ENCODE peak calls at places on chromosome 17, in eight cellular contexts. One of them, this sample, is unnamed.

GRCh38 chr17:2233441-2233947 is 70.1 kb downstream of the SMG6 start:
- DNase-seq in SJCRH30: no peak
- DNase-seq in midbrain: no peak
- DNase-seq in amniotic stem cell: no peak
- DNase-seq in activated naive CD4-positive, alpha-beta T cell treated with Interleukin-2 at 50 U/mL for 16 hours: no peak
- DNase-seq in T-cell: no peak
- DNase-seq in dermis microvascular lymphatic vessel endothelial cell: peak
- DNase-seq in heart right ventricle: peak
- DNase-seq in this sample: no peak

GRCh38 chr17:27917000-27917399 is 23.8 kb upstream of the LYRM9 start:
- DNase-seq in SJCRH30: no peak
- DNase-seq in midbrain: no peak
- DNase-seq in amniotic stem cell: no peak
- DNase-seq in activated naive CD4-positive, alpha-beta T cell treated with Interleukin-2 at 50 U/mL for 16 hours: no peak
- DNase-seq in T-cell: no peak
- DNase-seq in dermis microvascular lymphatic vessel endothelial cell: no peak
- DNase-seq in heart right ventricle: no peak
- DNase-seq in this sample: no peak

GRCh38 chr17:34151081-34151480 is 104.0 kb upstream of the CCL2 start:
- DNase-seq in SJCRH30: no peak
- DNase-seq in midbrain: no peak
- DNase-seq in amniotic stem cell: no peak
- DNase-seq in activated naive CD4-positive, alpha-beta T cell treated with Interleukin-2 at 50 U/mL for 16 hours: no peak
- DNase-seq in T-cell: no peak
- DNase-seq in dermis microvascular lymphatic vessel endothelial cell: no peak
- DNase-seq in heart right ventricle: no peak
- DNase-seq in this sample: no peak

GRCh38 chr17:71494456-71494855 is 626.4 kb upstream of the SOX9 start:
- DNase-seq in SJCRH30: no peak
- DNase-seq in midbrain: no peak
- DNase-seq in amniotic stem cell: no peak
- DNase-seq in activated naive CD4-positive, alpha-beta T cell treated with Interleukin-2 at 50 U/mL for 16 hours: no peak
- DNase-seq in T-cell: no peak
- DNase-seq in dermis microvascular lymphatic vessel endothelial cell: no peak
- DNase-seq in heart right ventricle: no peak
- DNase-seq in this sample: no peak

GRCh38 chr17:43360739-43361498 is 37.9 kb upstream of the ARL4D start:
- DNase-seq in SJCRH30: peak
- DNase-seq in midbrain: peak
- DNase-seq in amniotic stem cell: peak
- DNase-seq in activated naive CD4-positive, alpha-beta T cell treated with Interleukin-2 at 50 U/mL for 16 hours: peak
- DNase-seq in T-cell: peak
- DNase-seq in dermis microvascular lymphatic vessel endothelial cell: peak
- DNase-seq in heart right ventricle: peak
- DNase-seq in this sample: peak

GRCh38 chr17:16448490-16448889 is 33.1 kb downstream of the TRPV2 start:
- DNase-seq in SJCRH30: no peak
- DNase-seq in midbrain: no peak
- DNase-seq in amniotic stem cell: no peak
- DNase-seq in activated naive CD4-positive, alpha-beta T cell treated with Interleukin-2 at 50 U/mL for 16 hours: no peak
- DNase-seq in T-cell: no peak
- DNase-seq in dermis microvascular lymphatic vessel endothelial cell: no peak
- DNase-seq in heart right ventricle: no peak
- DNase-seq in this sample: no peak

GRCh38 chr17:46772879-46773620 is 45.4 kb downstream of the WNT3 start:
- DNase-seq in SJCRH30: no peak
- DNase-seq in midbrain: no peak
- DNase-seq in amniotic stem cell: no peak
- DNase-seq in activated naive CD4-positive, alpha-beta T cell treated with Interleukin-2 at 50 U/mL for 16 hours: no peak
- DNase-seq in T-cell: no peak
- DNase-seq in dermis microvascular lymphatic vessel endothelial cell: no peak
- DNase-seq in heart right ventricle: no peak
- DNase-seq in this sample: no peak

GRCh38 chr17:31401456-31402254 is 10.2 kb downstream of the RAB11FIP4 start:
- DNase-seq in SJCRH30: no peak
- DNase-seq in midbrain: no peak
- DNase-seq in amniotic stem cell: no peak
- DNase-seq in activated naive CD4-positive, alpha-beta T cell treated with Interleukin-2 at 50 U/mL for 16 hours: no peak
- DNase-seq in T-cell: no peak
- DNase-seq in dermis microvascular lymphatic vessel endothelial cell: no peak
- DNase-seq in heart right ventricle: no peak
- DNase-seq in this sample: no peak

GRCh38 chr17:49260922-49261291 is 30.3 kb upstream of the PHOSPHO1 start:
- DNase-seq in SJCRH30: no peak
- DNase-seq in midbrain: no peak
- DNase-seq in amniotic stem cell: no peak
- DNase-seq in activated naive CD4-positive, alpha-beta T cell treated with Interleukin-2 at 50 U/mL for 16 hours: no peak
- DNase-seq in T-cell: no peak
- DNase-seq in dermis microvascular lymphatic vessel endothelial cell: no peak
- DNase-seq in heart right ventricle: peak
- DNase-seq in this sample: no peak

GRCh38 chr17:9195346-9195870 is 174.1 kb downstream of the NTN1 start:
- DNase-seq in SJCRH30: no peak
- DNase-seq in midbrain: no peak
- DNase-seq in amniotic stem cell: no peak
- DNase-seq in activated naive CD4-positive, alpha-beta T cell treated with Interleukin-2 at 50 U/mL for 16 hours: no peak
- DNase-seq in T-cell: no peak
- DNase-seq in dermis microvascular lymphatic vessel endothelial cell: no peak
- DNase-seq in heart right ventricle: no peak
- DNase-seq in this sample: no peak